ENCODE peak calls at places on chromosomes 1 and 21, in eight cellular contexts. A is OCI-LY7; J is uterus; E is GM23338; M is CD8-positive, alpha-beta T cell; G is pancreas; Q is aorta; Z is Panc1. F is an unnamed sample. For H3K36me3, the result is how much of the 10 kb centered on the place peaks cover.

GRCh38 chr1:165531021-165531420 is 12.8 kb upstream of the LRRC52 start:
- DNase-seq in J (no peak), A (no peak), G (no peak), Q (no peak), E (no peak), Z (no peak), M (no peak), F (no peak)

GRCh38 chr1:53390261-53390660 is 62.4 kb upstream of the LRP8 start:
- DNase-seq in Q (no peak), A (peak), J (no peak), E (no peak), M (no peak), Z (no peak), G (no peak), F (peak)

GRCh38 chr1:232428781-232429530 is 201.0 kb downstream of the SIPA1L2 start:
- DNase-seq in G (no peak), Q (no peak), E (no peak), M (no peak), J (no peak), A (no peak), Z (no peak), F (no peak)

GRCh38 chr1:1020415-1021009 is 592 bp downstream of the AGRN start:
- DNase-seq in M (no peak), A (no peak), E (peak), Z (no peak), J (no peak), G (no peak), Q (no peak), F (no peak)

GRCh38 chr1:116483481-116484309 is 87.1 kb downstream of the CD58 start:
- DNase-seq in J (no peak), M (no peak), E (no peak), A (no peak), G (no peak), Q (no peak), Z (no peak), F (peak)

GRCh38 chr1:2258996-2259395 is 30.9 kb downstream of the SKI start:
- DNase-seq in J (no peak), E (no peak), A (peak), Z (no peak), G (no peak), Q (no peak), M (peak), F (peak)

GRCh38 chr1:223741861-223742260 is 29.5 kb downstream of the CAPN2 start:
- DNase-seq in Z (no peak), J (no peak), G (no peak), Q (no peak), A (no peak), E (peak), M (no peak), F (no peak)

GRCh38 chr1:101302831-101303511 is 66.2 kb downstream of the S1PR1 start:
- DNase-seq in M (no peak), J (no peak), Q (no peak), Z (no peak), G (no peak), E (no peak), A (no peak), F (no peak)

GRCh38 chr1:107648071-107648470 is 316.9 kb downstream of the VAV3 start:
- DNase-seq in J (no peak), Q (no peak), E (no peak), M (no peak), A (no peak), G (no peak), Z (no peak), F (no peak)

GRCh38 chr1:150537732-150538684 is 11.2 kb upstream of the ADAMTSL4 start:
- DNase-seq in G (no peak), M (no peak), E (peak), Z (no peak), J (no peak), A (no peak), Q (peak), F (peak)

GRCh38 chr1:204928671-204929486 is 58.2 kb downstream of the NFASC start:
- DNase-seq in E (no peak), Q (peak), Z (no peak), J (no peak), A (no peak), G (no peak), M (no peak), F (no peak)

GRCh38 chr1:25197982-25198681 is 34.2 kb downstream of the SYF2 start:
- DNase-seq in M (no peak), A (no peak), Z (no peak), Q (no peak), E (no peak), G (no peak), J (no peak), F (no peak)

GRCh38 chr1:248596615-248597014 is 885 bp downstream of the OR2T10 start:
- DNase-seq in Q (no peak), J (no peak), E (no peak), A (no peak), G (no peak), Z (no peak), M (no peak), F (no peak)

GRCh38 chr1:59150537-59151386 is 146.1 kb upstream of the FGGY start:
- DNase-seq in A (no peak), G (no peak), M (no peak), J (peak), Q (peak), Z (peak), E (no peak), F (peak)

GRCh38 chr1:39269791-39270342 is 65.4 kb downstream of the MACF1 start:
- DNase-seq in Q (no peak), M (no peak), E (no peak), G (no peak), Z (no peak), J (peak), A (peak), F (no peak)

GRCh38 chr1:98323906-98324358 is 337.6 kb upstream of the SNX7 start:
- DNase-seq in Z (peak), Q (peak), E (peak), M (peak), A (no peak), G (no peak), J (no peak), F (no peak)

GRCh38 chr1:91635763-91636162 is 135.1 kb downstream of the CDC7 start:
- DNase-seq in G (no peak), Z (no peak), J (no peak), M (no peak), A (no peak), E (no peak), Q (no peak), F (no peak)

GRCh38 chr1:155911156-155912055 is at the start of gene RIT1:
- DNase-seq in Z (peak), G (peak), J (peak), A (peak), M (peak), E (peak), Q (peak), F (peak)

GRCh38 chr1:155910621-155911121 is 478 bp downstream of the RIT1 start:
- DNase-seq in E (peak), J (peak), Q (no peak), Z (no peak), G (no peak), M (no peak), A (peak), F (no peak)

GRCh38 chr1:155909894-155910293 is 1.3 kb downstream of the RIT1 start:
- DNase-seq in E (no peak), J (no peak), A (peak), M (no peak), G (no peak), Z (no peak), Q (no peak), F (no peak)

GRCh38 chr1:155913969-155914757 is 3.0 kb upstream of the RIT1 start:
- DNase-seq in E (no peak), A (no peak), M (no peak), G (no peak), Z (no peak), J (no peak), Q (no peak), F (no peak)

GRCh38 chr1:155912056-155912536 is 947 bp upstream of the RIT1 start:
- DNase-seq in E (peak), A (no peak), J (no peak), Q (no peak), Z (no peak), M (no peak), G (no peak), F (no peak)
- H3K36me3 ChIP-seq in E (under half), A (half or more), J (under half), Q (under half), Z (under half), M (under half), G (under half), F (under half)

DNA sequence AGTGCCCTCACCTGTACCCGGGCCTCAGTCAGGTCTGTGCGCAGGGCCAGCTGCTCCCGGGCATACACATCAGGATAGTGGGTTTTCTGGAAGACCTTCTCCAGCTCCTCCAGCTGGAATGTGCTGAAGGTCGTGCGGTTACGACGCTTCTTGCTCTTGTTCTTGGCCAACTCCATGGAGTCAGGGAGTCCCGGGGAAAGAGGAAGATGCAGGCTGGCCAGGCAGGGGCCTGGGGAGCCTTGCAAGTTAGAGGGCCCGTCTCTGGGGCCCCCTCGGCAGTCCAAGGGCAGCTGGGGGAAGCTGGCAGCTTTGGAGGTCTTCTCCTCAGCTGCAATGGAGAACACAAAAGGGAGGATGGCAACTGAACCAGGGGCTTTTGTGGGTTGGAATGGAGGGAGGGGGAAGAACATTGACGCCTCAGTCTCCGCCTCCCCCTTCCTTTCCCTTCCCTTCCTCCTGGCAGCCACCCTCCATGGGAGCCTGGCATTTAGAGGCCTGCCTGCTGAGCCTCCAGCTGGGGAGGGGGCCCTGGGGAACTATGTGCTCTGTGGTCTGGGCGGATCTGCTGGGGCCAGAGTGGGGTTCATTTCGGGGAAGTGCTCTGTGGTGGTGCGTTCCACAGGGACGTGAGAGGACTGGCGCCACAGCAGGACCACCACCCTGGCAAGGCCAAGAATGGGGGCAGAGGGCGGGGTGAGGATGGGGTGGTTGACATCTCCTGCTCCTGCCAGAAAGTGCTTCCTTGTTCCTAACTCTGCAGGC is 5.7 kb downstream of the ALX3 start:
- DNase-seq in Q (peak), J (no peak), M (no peak), A (no peak), Z (no peak), G (no peak), E (no peak), F (no peak)
- H3K36me3 ChIP-seq in Q (under half), J (under half), M (under half), A (under half), Z (under half), G (under half), E (under half), F (under half)

GRCh38 chr1:155776414-155776813 is 80.6 kb downstream of the GON4L start:
- DNase-seq in M (no peak), Z (no peak), A (no peak), E (no peak), J (no peak), G (no peak), Q (no peak), F (no peak)
- H3K36me3 ChIP-seq in M (under half), Z (under half), A (half or more), E (under half), J (under half), G (half or more), Q (under half), F (under half)

DNA sequence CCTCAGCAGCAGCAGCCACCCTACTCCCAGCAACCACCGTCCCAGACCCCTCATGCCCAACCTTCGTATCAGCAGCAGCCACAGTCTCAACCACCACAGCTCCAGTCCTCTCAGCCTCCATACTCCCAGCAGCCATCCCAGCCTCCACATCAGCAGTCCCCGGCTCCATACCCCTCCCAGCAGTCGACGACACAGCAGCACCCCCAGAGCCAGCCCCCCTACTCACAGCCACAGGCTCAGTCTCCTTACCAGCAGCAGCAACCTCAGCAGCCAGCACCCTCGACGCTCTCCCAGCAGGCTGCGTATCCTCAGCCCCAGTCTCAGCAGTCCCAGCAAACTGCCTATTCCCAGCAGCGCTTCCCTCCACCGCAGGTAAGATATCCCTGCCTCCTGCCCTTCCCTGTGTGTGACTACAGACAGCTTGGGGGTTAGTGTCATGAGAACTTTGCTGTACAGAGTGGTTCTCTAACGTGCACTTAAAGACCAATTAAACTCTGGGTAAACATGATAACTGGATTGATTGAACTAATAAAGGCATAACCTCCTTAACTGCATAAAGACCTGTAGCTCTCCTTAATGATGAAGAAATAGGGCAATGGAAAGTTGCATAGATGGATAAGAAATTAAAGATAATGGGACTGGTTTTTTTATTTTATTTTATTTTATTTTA is 35.6 kb downstream of the ARID1A start:
- DNase-seq in A (no peak), Z (no peak), G (no peak), M (no peak), Q (no peak), E (no peak), J (no peak), F (no peak)
- H3K36me3 ChIP-seq in A (half or more), Z (under half), G (half or more), M (under half), Q (under half), E (half or more), J (under half), F (under half)

GRCh38 chr1:44484155-44484688 is 79.2 kb downstream of the RNF220 start:
- DNase-seq in Q (no peak), Z (no peak), E (peak), J (no peak), M (no peak), A (no peak), G (no peak), F (no peak)
- H3K36me3 ChIP-seq in Q (under half), Z (under half), E (under half), J (under half), M (under half), A (under half), G (under half), F (under half)

GRCh38 chr1:88800382-88801051 is 90.8 kb downstream of the GTF2B start:
- DNase-seq in E (peak), G (no peak), M (peak), Q (no peak), A (peak), J (no peak), Z (peak), F (no peak)

GRCh38 chr1:88801575-88802208 is 89.7 kb downstream of the GTF2B start:
- DNase-seq in J (no peak), A (no peak), Z (no peak), E (peak), G (no peak), M (no peak), Q (no peak), F (no peak)

GRCh38 chr1:88802404-88802803 is 89.0 kb downstream of the GTF2B start:
- DNase-seq in Q (no peak), E (no peak), Z (no peak), G (no peak), M (no peak), A (no peak), J (no peak), F (no peak)

GRCh38 chr1:88802950-88803349 is 88.4 kb downstream of the GTF2B start:
- DNase-seq in Q (no peak), E (no peak), G (no peak), M (no peak), A (no peak), Z (no peak), J (no peak), F (no peak)

DNA sequence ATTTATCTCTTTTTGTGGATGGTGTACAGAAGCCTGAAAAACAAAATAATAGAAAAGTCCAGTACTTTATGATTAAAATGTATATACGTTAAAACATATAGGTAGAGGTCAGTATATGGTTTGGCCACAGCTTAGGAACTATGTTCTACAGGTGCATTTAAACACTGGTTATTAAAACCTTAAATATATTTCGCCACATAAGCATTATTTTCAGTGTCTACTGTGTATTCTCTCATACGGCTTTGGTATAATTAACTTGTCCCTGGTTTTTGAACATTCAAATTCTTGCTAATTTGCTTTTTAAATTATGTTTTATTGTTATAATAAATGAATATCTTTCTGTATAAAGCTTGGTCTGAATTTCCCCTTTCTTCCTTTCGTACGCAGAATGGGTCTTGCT is 87.9 kb downstream of the GTF2B start:
- DNase-seq in G (no peak), Z (no peak), J (no peak), Q (no peak), A (no peak), M (no peak), E (no peak), F (no peak)
- H3K36me3 ChIP-seq in G (under half), Z (under half), J (under half), Q (under half), A (half or more), M (under half), E (under half), F (under half)

DNA sequence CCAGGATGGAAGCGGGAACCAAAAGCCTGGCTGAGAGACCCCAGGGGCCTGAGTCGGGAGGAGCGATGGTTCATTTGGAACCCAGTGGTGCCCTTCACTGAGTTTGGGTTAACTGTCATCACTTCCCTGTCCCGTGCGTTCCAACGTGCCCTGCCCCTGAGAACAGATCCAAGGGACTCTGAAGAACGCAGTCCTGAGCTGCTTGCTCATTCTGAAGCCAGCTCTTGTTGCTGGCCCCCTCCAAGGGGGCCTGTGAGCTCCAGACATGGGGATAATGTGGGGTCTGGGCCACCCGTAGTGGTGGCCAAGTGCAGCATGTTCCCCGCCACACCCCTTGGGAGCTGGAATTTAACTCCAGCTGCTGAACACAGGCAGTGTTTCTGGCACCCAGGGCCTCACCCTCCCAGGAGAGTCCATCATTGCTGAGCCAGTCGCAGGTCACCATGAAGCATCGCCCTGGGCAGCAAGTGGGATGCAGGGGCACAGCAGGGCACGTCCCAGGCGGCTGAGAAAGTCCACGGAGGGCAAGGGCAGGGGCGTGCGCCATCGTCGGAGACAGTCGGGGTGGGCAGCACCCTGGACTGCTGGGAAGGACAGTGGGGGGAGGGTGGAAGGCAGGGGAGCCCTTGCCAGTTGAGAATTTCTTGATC is 69.3 kb upstream of the PDE9A start:
- DNase-seq in M (no peak), G (peak), J (no peak), Q (no peak), Z (no peak), E (no peak), A (no peak), F (no peak)
- H3K36me3 ChIP-seq in M (under half), G (under half), J (under half), Q (under half), Z (under half), E (under half), A (under half), F (under half)